ENCODE peak calls at places on chromosomes 1 and 21, in nine cellular contexts. One of them, this sample, is unnamed.
A peak's percentile ranks its signal among the peaks of the same experiment; 100 is the strongest.

GRCh38 chr1:185053204-185053603 is 7.8 kb downstream of the RNF2 start:
- DNase-seq in CD8-positive, alpha-beta memory T cell: no peak
- DNase-seq in activated gamma-delta T cell treated with anti-CD3 and anti-CD28 coated beads, Interleukin-2, amount 50 U/mL, for 16 hours: no peak
- DNase-seq in HEK293T: no peak
- DNase-seq in DMS153: no peak
- DNase-seq in AG08396: no peak
- DNase-seq in H9: no peak
- DNase-seq in left colon: no peak
- DNase-seq in upper lobe of left lung: no peak
- DNase-seq in this sample: no peak

GRCh38 chr1:155893389-155894142 is 17.6 kb downstream of the RIT1 start:
- DNase-seq in CD8-positive, alpha-beta memory T cell: peak; percentile 19
- DNase-seq in activated gamma-delta T cell treated with anti-CD3 and anti-CD28 coated beads, Interleukin-2, amount 50 U/mL, for 16 hours: no peak
- DNase-seq in HEK293T: no peak
- DNase-seq in DMS153: no peak
- DNase-seq in AG08396: peak; percentile 68
- DNase-seq in H9: no peak
- DNase-seq in left colon: no peak
- DNase-seq in upper lobe of left lung: no peak
- DNase-seq in this sample: no peak

GRCh38 chr1:192521734-192522133 is 53.8 kb upstream of the RGS1 start:
- DNase-seq in CD8-positive, alpha-beta memory T cell: peak; percentile 15
- DNase-seq in activated gamma-delta T cell treated with anti-CD3 and anti-CD28 coated beads, Interleukin-2, amount 50 U/mL, for 16 hours: no peak
- DNase-seq in HEK293T: no peak
- DNase-seq in DMS153: no peak
- DNase-seq in AG08396: no peak
- DNase-seq in H9: no peak
- DNase-seq in left colon: no peak
- DNase-seq in upper lobe of left lung: no peak
- DNase-seq in this sample: no peak

GRCh38 chr1:38152351-38153082 is 105.9 kb upstream of the POU3F1 start:
- DNase-seq in CD8-positive, alpha-beta memory T cell: no peak
- DNase-seq in activated gamma-delta T cell treated with anti-CD3 and anti-CD28 coated beads, Interleukin-2, amount 50 U/mL, for 16 hours: no peak
- DNase-seq in HEK293T: peak; percentile 20
- DNase-seq in DMS153: peak; percentile 99
- DNase-seq in AG08396: no peak
- DNase-seq in H9: no peak
- DNase-seq in left colon: no peak
- DNase-seq in upper lobe of left lung: no peak
- DNase-seq in this sample: no peak

GRCh38 chr1:15786581-15786980 is 20.9 kb downstream of the UQCRHL start:
- DNase-seq in CD8-positive, alpha-beta memory T cell: no peak
- DNase-seq in activated gamma-delta T cell treated with anti-CD3 and anti-CD28 coated beads, Interleukin-2, amount 50 U/mL, for 16 hours: no peak
- DNase-seq in HEK293T: no peak
- DNase-seq in DMS153: no peak
- DNase-seq in AG08396: no peak
- DNase-seq in H9: no peak
- DNase-seq in left colon: no peak
- DNase-seq in upper lobe of left lung: no peak
- DNase-seq in this sample: no peak

GRCh38 chr1:162892916-162893714 is 32.1 kb upstream of the CCDC190 start:
- DNase-seq in CD8-positive, alpha-beta memory T cell: no peak
- DNase-seq in activated gamma-delta T cell treated with anti-CD3 and anti-CD28 coated beads, Interleukin-2, amount 50 U/mL, for 16 hours: no peak
- DNase-seq in HEK293T: no peak
- DNase-seq in DMS153: no peak
- DNase-seq in AG08396: no peak
- DNase-seq in H9: no peak
- DNase-seq in left colon: no peak
- DNase-seq in upper lobe of left lung: no peak
- DNase-seq in this sample: no peak

GRCh38 chr1:229579101-229579651 is 20.7 kb upstream of the ABCB10 start:
- DNase-seq in CD8-positive, alpha-beta memory T cell: no peak
- DNase-seq in activated gamma-delta T cell treated with anti-CD3 and anti-CD28 coated beads, Interleukin-2, amount 50 U/mL, for 16 hours: no peak
- DNase-seq in HEK293T: no peak
- DNase-seq in DMS153: peak; percentile 85
- DNase-seq in AG08396: no peak
- DNase-seq in H9: no peak
- DNase-seq in left colon: peak; percentile 53
- DNase-seq in upper lobe of left lung: no peak
- DNase-seq in this sample: no peak

GRCh38 chr1:153799566-153800465 is 24.6 kb downstream of the SLC27A3 start:
- DNase-seq in CD8-positive, alpha-beta memory T cell: no peak
- DNase-seq in activated gamma-delta T cell treated with anti-CD3 and anti-CD28 coated beads, Interleukin-2, amount 50 U/mL, for 16 hours: no peak
- DNase-seq in HEK293T: peak; percentile 6
- DNase-seq in DMS153: no peak
- DNase-seq in AG08396: no peak
- DNase-seq in H9: no peak
- DNase-seq in left colon: no peak
- DNase-seq in upper lobe of left lung: peak; percentile 82
- DNase-seq in this sample: no peak

GRCh38 chr1:50750021-50750619 is 209.9 kb downstream of the FAF1 start:
- DNase-seq in CD8-positive, alpha-beta memory T cell: no peak
- DNase-seq in activated gamma-delta T cell treated with anti-CD3 and anti-CD28 coated beads, Interleukin-2, amount 50 U/mL, for 16 hours: no peak
- DNase-seq in HEK293T: peak; percentile 34
- DNase-seq in DMS153: no peak
- DNase-seq in AG08396: peak; percentile 28
- DNase-seq in H9: no peak
- DNase-seq in left colon: no peak
- DNase-seq in upper lobe of left lung: no peak
- DNase-seq in this sample: no peak

GRCh38 chr1:247293047-247293446 is 37.2 kb downstream of the VN1R5 start:
- DNase-seq in CD8-positive, alpha-beta memory T cell: no peak
- DNase-seq in activated gamma-delta T cell treated with anti-CD3 and anti-CD28 coated beads, Interleukin-2, amount 50 U/mL, for 16 hours: no peak
- DNase-seq in HEK293T: no peak
- DNase-seq in DMS153: no peak
- DNase-seq in AG08396: no peak
- DNase-seq in H9: no peak
- DNase-seq in left colon: no peak
- DNase-seq in upper lobe of left lung: no peak
- DNase-seq in this sample: peak; percentile 52

GRCh38 chr1:235176486-235176885 is 15.4 kb upstream of the RBM34 start:
- DNase-seq in CD8-positive, alpha-beta memory T cell: no peak
- DNase-seq in activated gamma-delta T cell treated with anti-CD3 and anti-CD28 coated beads, Interleukin-2, amount 50 U/mL, for 16 hours: no peak
- DNase-seq in HEK293T: no peak
- DNase-seq in DMS153: no peak
- DNase-seq in AG08396: no peak
- DNase-seq in H9: no peak
- DNase-seq in left colon: no peak
- DNase-seq in upper lobe of left lung: peak; percentile 59
- DNase-seq in this sample: no peak

GRCh38 chr1:247111259-247111635 is 7.1 kb upstream of the ZNF669 start:
- DNase-seq in CD8-positive, alpha-beta memory T cell: no peak
- DNase-seq in activated gamma-delta T cell treated with anti-CD3 and anti-CD28 coated beads, Interleukin-2, amount 50 U/mL, for 16 hours: no peak
- DNase-seq in HEK293T: peak; percentile 16
- DNase-seq in DMS153: no peak
- DNase-seq in AG08396: peak; percentile 69
- DNase-seq in H9: peak; percentile 47
- DNase-seq in left colon: no peak
- DNase-seq in upper lobe of left lung: peak; percentile 90
- DNase-seq in this sample: no peak

GRCh38 chr1:181263444-181263843 is 174.9 kb downstream of the IER5 start:
- DNase-seq in CD8-positive, alpha-beta memory T cell: no peak
- DNase-seq in activated gamma-delta T cell treated with anti-CD3 and anti-CD28 coated beads, Interleukin-2, amount 50 U/mL, for 16 hours: no peak
- DNase-seq in HEK293T: no peak
- DNase-seq in DMS153: no peak
- DNase-seq in AG08396: no peak
- DNase-seq in H9: no peak
- DNase-seq in left colon: no peak
- DNase-seq in upper lobe of left lung: no peak
- DNase-seq in this sample: no peak

GRCh38 chr1:233613252-233614172 is at the start of gene KCNK1:
- DNase-seq in CD8-positive, alpha-beta memory T cell: no peak
- DNase-seq in activated gamma-delta T cell treated with anti-CD3 and anti-CD28 coated beads, Interleukin-2, amount 50 U/mL, for 16 hours: no peak
- DNase-seq in HEK293T: peak; percentile 77
- DNase-seq in DMS153: no peak
- DNase-seq in AG08396: peak; percentile 57
- DNase-seq in H9: peak; percentile 91
- DNase-seq in left colon: peak; percentile 88
- DNase-seq in upper lobe of left lung: peak; percentile 92
- DNase-seq in this sample: peak; percentile 92

GRCh38 chr1:199399996-199400714 is 627.4 kb upstream of the NR5A2 start:
- DNase-seq in CD8-positive, alpha-beta memory T cell: no peak
- DNase-seq in activated gamma-delta T cell treated with anti-CD3 and anti-CD28 coated beads, Interleukin-2, amount 50 U/mL, for 16 hours: no peak
- DNase-seq in HEK293T: no peak
- DNase-seq in DMS153: no peak
- DNase-seq in AG08396: no peak
- DNase-seq in H9: no peak
- DNase-seq in left colon: no peak
- DNase-seq in upper lobe of left lung: no peak
- DNase-seq in this sample: no peak

GRCh38 chr1:192776998-192777397 is 31.8 kb upstream of the RGS2 start:
- DNase-seq in CD8-positive, alpha-beta memory T cell: no peak
- DNase-seq in activated gamma-delta T cell treated with anti-CD3 and anti-CD28 coated beads, Interleukin-2, amount 50 U/mL, for 16 hours: no peak
- DNase-seq in HEK293T: no peak
- DNase-seq in DMS153: no peak
- DNase-seq in AG08396: no peak
- DNase-seq in H9: no peak
- DNase-seq in left colon: no peak
- DNase-seq in upper lobe of left lung: no peak
- DNase-seq in this sample: no peak

GRCh38 chr21:26153758-26154157 is 16.8 kb downstream of the APP start:
- DNase-seq in CD8-positive, alpha-beta memory T cell: no peak
- DNase-seq in activated gamma-delta T cell treated with anti-CD3 and anti-CD28 coated beads, Interleukin-2, amount 50 U/mL, for 16 hours: no peak
- DNase-seq in HEK293T: no peak
- DNase-seq in DMS153: no peak
- DNase-seq in AG08396: peak; percentile 23
- DNase-seq in H9: no peak
- DNase-seq in left colon: no peak
- DNase-seq in upper lobe of left lung: no peak
- DNase-seq in this sample: no peak

GRCh38 chr1:27005648-27006496 is 6.8 kb downstream of the TENT5B start:
- DNase-seq in CD8-positive, alpha-beta memory T cell: no peak
- DNase-seq in activated gamma-delta T cell treated with anti-CD3 and anti-CD28 coated beads, Interleukin-2, amount 50 U/mL, for 16 hours: no peak
- DNase-seq in HEK293T: no peak
- DNase-seq in DMS153: no peak
- DNase-seq in AG08396: no peak
- DNase-seq in H9: peak; percentile 73
- DNase-seq in left colon: no peak
- DNase-seq in upper lobe of left lung: peak; percentile 85
- DNase-seq in this sample: no peak

GRCh38 chr1:37146071-37146470 is 111.8 kb upstream of the GRIK3 start:
- DNase-seq in CD8-positive, alpha-beta memory T cell: no peak
- DNase-seq in activated gamma-delta T cell treated with anti-CD3 and anti-CD28 coated beads, Interleukin-2, amount 50 U/mL, for 16 hours: no peak
- DNase-seq in HEK293T: no peak
- DNase-seq in DMS153: no peak
- DNase-seq in AG08396: no peak
- DNase-seq in H9: no peak
- DNase-seq in left colon: no peak
- DNase-seq in upper lobe of left lung: no peak
- DNase-seq in this sample: peak; percentile 26